ENCODE peak calls at places on chromosomes 5 and 9, in seven cellular contexts. P, Q, R, L, S, K and C are unnamed samples.

GRCh38 chr5:73450672-73451217 is 2.2 kb upstream of the FOXD1 start:
- DNase-seq in P (peak; percentile 46), Q (no peak), R (no peak), L (no peak), S (no peak), K (no peak), C (no peak)

GRCh38 chr5:59040007-59040803 is 457.3 kb downstream of the RAB3C start:
- DNase-seq in P (no peak), Q (peak; percentile 64), R (no peak), L (no peak), S (no peak), K (no peak), C (no peak)

GRCh38 chr9:89623925-89624420 is 19.2 kb downstream of the GADD45G start:
- DNase-seq in P (no peak), Q (peak; percentile 26), R (no peak), L (peak; percentile 74), S (peak; percentile 81), K (no peak), C (no peak)

GRCh38 chr5:137034764-137035479 is 464.2 kb downstream of the SPOCK1 start:
- DNase-seq in P (peak; percentile 25), Q (no peak), R (no peak), L (no peak), S (no peak), K (no peak), C (no peak)

GRCh38 chr9:108784998-108785397 is 70.8 kb downstream of the ACTL7B start:
- DNase-seq in P (no peak), Q (no peak), R (no peak), L (no peak), S (no peak), K (no peak), C (no peak)

GRCh38 chr5:145835839-145836222 is 689 bp upstream of the PRELID2 start:
- DNase-seq in P (peak; percentile 13), Q (no peak), R (no peak), L (no peak), S (no peak), K (no peak), C (no peak)

GRCh38 chr5:79712741-79713140 is 23.1 kb downstream of the CMYA5 start:
- DNase-seq in P (no peak), Q (no peak), R (no peak), L (no peak), S (no peak), K (no peak), C (no peak)

GRCh38 chr9:109967651-109968331 is 187.8 kb downstream of the PALM2AKAP2 start:
- DNase-seq in P (no peak), Q (no peak), R (no peak), L (no peak), S (no peak), K (no peak), C (no peak)

GRCh38 chr5:160398806-160399205 is 1.0 kb downstream of the FAM200C start:
- DNase-seq in P (no peak), Q (peak; percentile 32), R (no peak), L (no peak), S (no peak), K (no peak), C (no peak)

GRCh38 chr5:141512390-141513020 is 23.6 kb downstream of the PCDHGC5 start:
- DNase-seq in P (peak; percentile 91), Q (peak; percentile 88), R (no peak), L (peak; percentile 89), S (peak; percentile 90), K (no peak), C (peak; percentile 98)

GRCh38 chr5:179420476-179420875 is 75.2 kb upstream of the ADAMTS2 start:
- DNase-seq in P (no peak), Q (peak; percentile 23), R (no peak), L (peak; percentile 31), S (no peak), K (no peak), C (peak; percentile 34)

GRCh38 chr5:16970260-16970659 is 34.2 kb upstream of the MYO10 start:
- DNase-seq in P (no peak), Q (no peak), R (no peak), L (no peak), S (no peak), K (no peak), C (no peak)

GRCh38 chr9:77087506-77087905 is 68.1 kb downstream of the FOXB2 start:
- DNase-seq in P (no peak), Q (no peak), R (no peak), L (no peak), S (no peak), K (no peak), C (peak; percentile 40)

GRCh38 chr5:138661991-138662434 is 86.8 kb upstream of the HSPA9 start:
- DNase-seq in P (no peak), Q (peak; percentile 18), R (no peak), L (no peak), S (no peak), K (no peak), C (no peak)

GRCh38 chr5:106106384-106106783 is 1564.4 kb downstream of the EFNA5 start:
- DNase-seq in P (no peak), Q (no peak), R (no peak), L (no peak), S (no peak), K (no peak), C (no peak)

GRCh38 chr5:103232393-103232999 is 26.1 kb upstream of the MACIR start:
- DNase-seq in P (no peak), Q (no peak), R (no peak), L (no peak), S (no peak), K (no peak), C (no peak)

GRCh38 chr5:56783261-56783660 is 32.1 kb upstream of the MAP3K1 start:
- DNase-seq in P (no peak), Q (no peak), R (no peak), L (no peak), S (no peak), K (no peak), C (no peak)

GRCh38 chr5:120062515-120062917 is 401.6 kb upstream of the PRR16 start:
- DNase-seq in P (peak; percentile 12), Q (no peak), R (peak; percentile 54), L (no peak), S (no peak), K (peak; percentile 2), C (no peak)

GRCh38 chr5:105982526-105982925 is 1688.2 kb downstream of the EFNA5 start:
- DNase-seq in P (no peak), Q (no peak), R (no peak), L (no peak), S (no peak), K (no peak), C (no peak)

GRCh38 chr5:112549127-112549526 is 130.1 kb upstream of the EPB41L4A start:
- DNase-seq in P (no peak), Q (no peak), R (no peak), L (no peak), S (no peak), K (no peak), C (no peak)

GRCh38 chr5:149205625-149206523 is 64.6 kb downstream of the ABLIM3 start:
- DNase-seq in P (no peak), Q (no peak), R (no peak), L (no peak), S (peak; percentile 82), K (no peak), C (no peak)

GRCh38 chr9:6581266-6581665 is 64.3 kb downstream of the GLDC start:
- DNase-seq in P (no peak), Q (no peak), R (no peak), L (no peak), S (no peak), K (no peak), C (no peak)

GRCh38 chr5:110549301-110549700 is 177.2 kb downstream of the TMEM232 start:
- DNase-seq in P (no peak), Q (no peak), R (no peak), L (no peak), S (no peak), K (no peak), C (no peak)

GRCh38 chr9:106670418-106670817 is 192.5 kb upstream of the ZNF462 start:
- DNase-seq in P (no peak), Q (no peak), R (no peak), L (no peak), S (no peak), K (no peak), C (no peak)

GRCh38 chr9:106677815-106678214 is 185.2 kb upstream of the ZNF462 start:
- DNase-seq in P (no peak), Q (no peak), R (no peak), L (no peak), S (no peak), K (no peak), C (no peak)

GRCh38 chr9:106678273-106678672 is 184.7 kb upstream of the ZNF462 start:
- DNase-seq in P (no peak), Q (no peak), R (no peak), L (no peak), S (no peak), K (no peak), C (no peak)

GRCh38 chr9:106677374-106677773 is 185.6 kb upstream of the ZNF462 start:
- DNase-seq in P (no peak), Q (no peak), R (no peak), L (no peak), S (no peak), K (no peak), C (no peak)

DNA sequence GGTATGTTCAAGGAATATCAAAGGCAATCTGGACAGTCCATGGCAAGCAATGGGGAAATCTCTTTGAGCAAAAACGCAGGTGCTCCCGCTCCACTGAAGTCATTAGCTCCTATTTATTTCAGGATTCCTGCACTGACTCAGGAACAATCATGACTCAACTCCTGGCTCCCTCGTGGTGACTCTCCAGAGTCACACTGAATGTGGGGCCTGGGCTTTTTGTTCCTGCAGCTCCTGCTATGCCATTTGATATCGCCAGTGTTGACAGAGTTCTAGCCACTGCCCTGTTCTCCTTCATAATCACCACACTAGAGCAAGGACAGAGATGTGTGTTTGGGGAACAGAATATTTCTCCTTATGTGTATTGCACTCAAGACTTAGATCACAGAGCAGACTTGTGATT is 187.2 kb upstream of the ZNF462 start:
- DNase-seq in P (no peak), Q (no peak), R (no peak), L (no peak), S (peak; percentile 79), K (no peak), C (no peak)
- H3K4me3 ChIP-seq in P (no peak overlapping the region), Q (no peak overlapping the region), R (no peak overlapping the region), L (no peak overlapping the region), S (no peak overlapping the region), K (no peak overlapping the region), C (no peak overlapping the region)

DNA sequence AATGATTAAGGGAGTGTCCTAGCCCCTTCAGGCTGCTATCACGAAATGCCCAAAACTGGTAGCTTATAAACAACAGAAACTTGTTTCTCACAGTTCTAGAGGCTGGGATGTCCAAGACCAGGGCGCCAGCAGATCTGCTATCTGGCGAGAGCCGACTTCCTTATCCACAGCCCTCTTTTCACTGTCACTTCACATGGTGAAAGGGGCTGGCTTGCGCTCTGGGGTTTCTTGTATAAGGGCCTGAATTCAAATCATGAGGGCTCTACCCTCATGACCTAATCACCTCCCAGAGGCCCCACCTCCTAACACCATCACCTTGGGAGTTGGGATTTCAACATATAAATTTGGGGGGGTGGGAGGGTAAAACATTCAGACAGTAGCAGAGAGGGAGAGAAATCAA is 49.1 kb downstream of the IPPK start:
- DNase-seq in P (no peak), Q (no peak), R (no peak), L (no peak), S (no peak), K (no peak), C (no peak)
- H3K36me3 ChIP-seq in P (no peaks in the 10 kb centered on the region), Q (peaks cover 67% of the 10 kb centered on the region), R (peaks cover 4% of the 10 kb centered on the region), L (peaks cover 50% of the 10 kb centered on the region), S (peaks cover 64% of the 10 kb centered on the region), K (peaks cover 2% of the 10 kb centered on the region), C (peaks cover 1% of the 10 kb centered on the region)

GRCh38 chr5:157172408-157172807 is 6.3 kb upstream of the GARIN3 start:
- DNase-seq in P (no peak), Q (no peak), R (no peak), L (no peak), S (no peak), K (no peak), C (no peak)
- H3K4me3 ChIP-seq in P (no peak overlapping the region), Q (no peak overlapping the region), R (no peak overlapping the region), L (no peak overlapping the region), S (no peak overlapping the region), K (no peak overlapping the region), C (no peak overlapping the region)

GRCh38 chr9:27545471-27545870 is 15.9 kb upstream of the MOB3B start:
- DNase-seq in P (no peak), Q (no peak), R (no peak), L (no peak), S (no peak), K (no peak), C (no peak)
- H3K36me3 ChIP-seq in P (peaks cover 19% of the 10 kb centered on the region), Q (no peaks in the 10 kb centered on the region), R (no peaks in the 10 kb centered on the region), L (peaks cover 4% of the 10 kb centered on the region), S (peaks cover 22% of the 10 kb centered on the region), K (no peaks in the 10 kb centered on the region), C (peaks cover 7% of the 10 kb centered on the region)